ENCODE peak calls at places on chromosomes 5 and 9, in seven cellular contexts. One of them, this sample, is unnamed.

GRCh38 chr9:79196606-79197005 is 375.2 kb upstream of the TLE4 start:
- DNase-seq in NCI-H2081: no peak
- DNase-seq in activated CD8-positive, alpha-beta memory T cell treated with anti-CD3 and anti-CD28 coated beads for 1 hour: no peak
- DNase-seq in T-helper 2 cell: no peak
- DNase-seq in PC-9: no peak
- DNase-seq in astrocyte of the spinal cord: peak
- DNase-seq in stimulated activated CD8-positive, alpha-beta memory T cell treated with anti-CD3 and anti-CD28 coated beads, Interleukin-7, amount 100 ng/mL, for 1 hour: no peak
- DNase-seq in this sample: no peak

GRCh38 chr9:136291306-136292025 is 12.4 kb downstream of the CCDC187 start:
- DNase-seq in NCI-H2081: no peak
- DNase-seq in activated CD8-positive, alpha-beta memory T cell treated with anti-CD3 and anti-CD28 coated beads for 1 hour: no peak
- DNase-seq in T-helper 2 cell: no peak
- DNase-seq in PC-9: no peak
- DNase-seq in astrocyte of the spinal cord: no peak
- DNase-seq in stimulated activated CD8-positive, alpha-beta memory T cell treated with anti-CD3 and anti-CD28 coated beads, Interleukin-7, amount 100 ng/mL, for 1 hour: no peak
- DNase-seq in this sample: no peak

GRCh38 chr5:143129910-143130703 is 273.4 kb downstream of the NR3C1 start:
- DNase-seq in NCI-H2081: no peak
- DNase-seq in activated CD8-positive, alpha-beta memory T cell treated with anti-CD3 and anti-CD28 coated beads for 1 hour: no peak
- DNase-seq in T-helper 2 cell: no peak
- DNase-seq in PC-9: no peak
- DNase-seq in astrocyte of the spinal cord: no peak
- DNase-seq in stimulated activated CD8-positive, alpha-beta memory T cell treated with anti-CD3 and anti-CD28 coated beads, Interleukin-7, amount 100 ng/mL, for 1 hour: no peak
- DNase-seq in this sample: no peak

GRCh38 chr9:8394341-8394740 is 594.8 kb upstream of the DMAC1 start:
- DNase-seq in NCI-H2081: no peak
- DNase-seq in activated CD8-positive, alpha-beta memory T cell treated with anti-CD3 and anti-CD28 coated beads for 1 hour: no peak
- DNase-seq in T-helper 2 cell: no peak
- DNase-seq in PC-9: no peak
- DNase-seq in astrocyte of the spinal cord: no peak
- DNase-seq in stimulated activated CD8-positive, alpha-beta memory T cell treated with anti-CD3 and anti-CD28 coated beads, Interleukin-7, amount 100 ng/mL, for 1 hour: no peak
- DNase-seq in this sample: no peak

GRCh38 chr5:169788168-169788567 is 151.1 kb downstream of the DOCK2 start:
- DNase-seq in NCI-H2081: no peak
- DNase-seq in activated CD8-positive, alpha-beta memory T cell treated with anti-CD3 and anti-CD28 coated beads for 1 hour: no peak
- DNase-seq in T-helper 2 cell: no peak
- DNase-seq in PC-9: no peak
- DNase-seq in astrocyte of the spinal cord: peak
- DNase-seq in stimulated activated CD8-positive, alpha-beta memory T cell treated with anti-CD3 and anti-CD28 coated beads, Interleukin-7, amount 100 ng/mL, for 1 hour: no peak
- DNase-seq in this sample: no peak

GRCh38 chr5:172051643-172052362 is 45.4 kb upstream of the FBXW11 start:
- DNase-seq in NCI-H2081: no peak
- DNase-seq in activated CD8-positive, alpha-beta memory T cell treated with anti-CD3 and anti-CD28 coated beads for 1 hour: no peak
- DNase-seq in T-helper 2 cell: no peak
- DNase-seq in PC-9: no peak
- DNase-seq in astrocyte of the spinal cord: no peak
- DNase-seq in stimulated activated CD8-positive, alpha-beta memory T cell treated with anti-CD3 and anti-CD28 coated beads, Interleukin-7, amount 100 ng/mL, for 1 hour: no peak
- DNase-seq in this sample: no peak

GRCh38 chr5:33118761-33119415 is 321.9 kb upstream of the TARS1 start:
- DNase-seq in NCI-H2081: no peak
- DNase-seq in activated CD8-positive, alpha-beta memory T cell treated with anti-CD3 and anti-CD28 coated beads for 1 hour: no peak
- DNase-seq in T-helper 2 cell: no peak
- DNase-seq in PC-9: no peak
- DNase-seq in astrocyte of the spinal cord: no peak
- DNase-seq in stimulated activated CD8-positive, alpha-beta memory T cell treated with anti-CD3 and anti-CD28 coated beads, Interleukin-7, amount 100 ng/mL, for 1 hour: no peak
- DNase-seq in this sample: no peak

GRCh38 chr5:56328753-56329560 is 95.8 kb upstream of the ANKRD55 start:
- DNase-seq in NCI-H2081: no peak
- DNase-seq in activated CD8-positive, alpha-beta memory T cell treated with anti-CD3 and anti-CD28 coated beads for 1 hour: no peak
- DNase-seq in T-helper 2 cell: peak
- DNase-seq in PC-9: peak
- DNase-seq in astrocyte of the spinal cord: peak
- DNase-seq in stimulated activated CD8-positive, alpha-beta memory T cell treated with anti-CD3 and anti-CD28 coated beads, Interleukin-7, amount 100 ng/mL, for 1 hour: no peak
- DNase-seq in this sample: no peak

GRCh38 chr5:81971694-81972495 is at the start of gene ATG10:
- DNase-seq in NCI-H2081: peak
- DNase-seq in activated CD8-positive, alpha-beta memory T cell treated with anti-CD3 and anti-CD28 coated beads for 1 hour: peak
- DNase-seq in T-helper 2 cell: peak
- DNase-seq in PC-9: peak
- DNase-seq in astrocyte of the spinal cord: peak
- DNase-seq in stimulated activated CD8-positive, alpha-beta memory T cell treated with anti-CD3 and anti-CD28 coated beads, Interleukin-7, amount 100 ng/mL, for 1 hour: peak
- DNase-seq in this sample: peak

GRCh38 chr5:152464048-152464447 is 59.0 kb upstream of the NMUR2 start:
- DNase-seq in NCI-H2081: no peak
- DNase-seq in activated CD8-positive, alpha-beta memory T cell treated with anti-CD3 and anti-CD28 coated beads for 1 hour: no peak
- DNase-seq in T-helper 2 cell: no peak
- DNase-seq in PC-9: no peak
- DNase-seq in astrocyte of the spinal cord: no peak
- DNase-seq in stimulated activated CD8-positive, alpha-beta memory T cell treated with anti-CD3 and anti-CD28 coated beads, Interleukin-7, amount 100 ng/mL, for 1 hour: no peak
- DNase-seq in this sample: no peak

GRCh38 chr5:177553671-177554429 is 513 bp downstream of the FAM193B start:
- DNase-seq in NCI-H2081: no peak
- DNase-seq in activated CD8-positive, alpha-beta memory T cell treated with anti-CD3 and anti-CD28 coated beads for 1 hour: peak
- DNase-seq in T-helper 2 cell: peak
- DNase-seq in PC-9: no peak
- DNase-seq in astrocyte of the spinal cord: no peak
- DNase-seq in stimulated activated CD8-positive, alpha-beta memory T cell treated with anti-CD3 and anti-CD28 coated beads, Interleukin-7, amount 100 ng/mL, for 1 hour: no peak
- DNase-seq in this sample: no peak

GRCh38 chr5:156147948-156148285 is 179.0 kb upstream of the SGCD start:
- DNase-seq in NCI-H2081: no peak
- DNase-seq in activated CD8-positive, alpha-beta memory T cell treated with anti-CD3 and anti-CD28 coated beads for 1 hour: no peak
- DNase-seq in T-helper 2 cell: no peak
- DNase-seq in PC-9: no peak
- DNase-seq in astrocyte of the spinal cord: no peak
- DNase-seq in stimulated activated CD8-positive, alpha-beta memory T cell treated with anti-CD3 and anti-CD28 coated beads, Interleukin-7, amount 100 ng/mL, for 1 hour: no peak
- DNase-seq in this sample: no peak

GRCh38 chr9:129276486-129277260 is 98.6 kb upstream of the IER5L start:
- DNase-seq in NCI-H2081: no peak
- DNase-seq in activated CD8-positive, alpha-beta memory T cell treated with anti-CD3 and anti-CD28 coated beads for 1 hour: no peak
- DNase-seq in T-helper 2 cell: no peak
- DNase-seq in PC-9: no peak
- DNase-seq in astrocyte of the spinal cord: no peak
- DNase-seq in stimulated activated CD8-positive, alpha-beta memory T cell treated with anti-CD3 and anti-CD28 coated beads, Interleukin-7, amount 100 ng/mL, for 1 hour: no peak
- DNase-seq in this sample: no peak

GRCh38 chr5:113112435-113112834 is 135.8 kb downstream of the DCP2 start:
- DNase-seq in NCI-H2081: no peak
- DNase-seq in activated CD8-positive, alpha-beta memory T cell treated with anti-CD3 and anti-CD28 coated beads for 1 hour: no peak
- DNase-seq in T-helper 2 cell: no peak
- DNase-seq in PC-9: no peak
- DNase-seq in astrocyte of the spinal cord: peak
- DNase-seq in stimulated activated CD8-positive, alpha-beta memory T cell treated with anti-CD3 and anti-CD28 coated beads, Interleukin-7, amount 100 ng/mL, for 1 hour: no peak
- DNase-seq in this sample: no peak

GRCh38 chr9:130111805-130112204 is 58.1 kb downstream of the GPR107 start:
- DNase-seq in NCI-H2081: no peak
- DNase-seq in activated CD8-positive, alpha-beta memory T cell treated with anti-CD3 and anti-CD28 coated beads for 1 hour: no peak
- DNase-seq in T-helper 2 cell: no peak
- DNase-seq in PC-9: no peak
- DNase-seq in astrocyte of the spinal cord: no peak
- DNase-seq in stimulated activated CD8-positive, alpha-beta memory T cell treated with anti-CD3 and anti-CD28 coated beads, Interleukin-7, amount 100 ng/mL, for 1 hour: no peak
- DNase-seq in this sample: no peak

GRCh38 chr5:57447656-57448055 is 35.0 kb downstream of the ACTBL2 start:
- DNase-seq in NCI-H2081: no peak
- DNase-seq in activated CD8-positive, alpha-beta memory T cell treated with anti-CD3 and anti-CD28 coated beads for 1 hour: no peak
- DNase-seq in T-helper 2 cell: no peak
- DNase-seq in PC-9: no peak
- DNase-seq in astrocyte of the spinal cord: peak
- DNase-seq in stimulated activated CD8-positive, alpha-beta memory T cell treated with anti-CD3 and anti-CD28 coated beads, Interleukin-7, amount 100 ng/mL, for 1 hour: no peak
- DNase-seq in this sample: no peak

GRCh38 chr9:27129221-27129620 is 20.2 kb downstream of the TEK start:
- DNase-seq in NCI-H2081: no peak
- DNase-seq in activated CD8-positive, alpha-beta memory T cell treated with anti-CD3 and anti-CD28 coated beads for 1 hour: no peak
- DNase-seq in T-helper 2 cell: no peak
- DNase-seq in PC-9: no peak
- DNase-seq in astrocyte of the spinal cord: no peak
- DNase-seq in stimulated activated CD8-positive, alpha-beta memory T cell treated with anti-CD3 and anti-CD28 coated beads, Interleukin-7, amount 100 ng/mL, for 1 hour: no peak
- DNase-seq in this sample: no peak

GRCh38 chr9:93642961-93643360 is 66.6 kb downstream of the PHF2 start:
- DNase-seq in NCI-H2081: no peak
- DNase-seq in activated CD8-positive, alpha-beta memory T cell treated with anti-CD3 and anti-CD28 coated beads for 1 hour: no peak
- DNase-seq in T-helper 2 cell: no peak
- DNase-seq in PC-9: no peak
- DNase-seq in astrocyte of the spinal cord: peak
- DNase-seq in stimulated activated CD8-positive, alpha-beta memory T cell treated with anti-CD3 and anti-CD28 coated beads, Interleukin-7, amount 100 ng/mL, for 1 hour: no peak
- DNase-seq in this sample: no peak

GRCh38 chr9:126036881-126037291 is 289.7 kb downstream of the PBX3 start:
- DNase-seq in NCI-H2081: no peak
- DNase-seq in activated CD8-positive, alpha-beta memory T cell treated with anti-CD3 and anti-CD28 coated beads for 1 hour: no peak
- DNase-seq in T-helper 2 cell: no peak
- DNase-seq in PC-9: no peak
- DNase-seq in astrocyte of the spinal cord: no peak
- DNase-seq in stimulated activated CD8-positive, alpha-beta memory T cell treated with anti-CD3 and anti-CD28 coated beads, Interleukin-7, amount 100 ng/mL, for 1 hour: no peak
- DNase-seq in this sample: no peak

GRCh38 chr9:121671612-121672155 is 20.2 kb downstream of the DAB2IP start:
- DNase-seq in NCI-H2081: no peak
- DNase-seq in activated CD8-positive, alpha-beta memory T cell treated with anti-CD3 and anti-CD28 coated beads for 1 hour: no peak
- DNase-seq in T-helper 2 cell: no peak
- DNase-seq in PC-9: no peak
- DNase-seq in astrocyte of the spinal cord: no peak
- DNase-seq in stimulated activated CD8-positive, alpha-beta memory T cell treated with anti-CD3 and anti-CD28 coated beads, Interleukin-7, amount 100 ng/mL, for 1 hour: no peak
- DNase-seq in this sample: no peak

GRCh38 chr9:125529589-125530515 is 177.2 kb downstream of the MAPKAP1 start:
- DNase-seq in NCI-H2081: no peak
- DNase-seq in activated CD8-positive, alpha-beta memory T cell treated with anti-CD3 and anti-CD28 coated beads for 1 hour: no peak
- DNase-seq in T-helper 2 cell: no peak
- DNase-seq in PC-9: no peak
- DNase-seq in astrocyte of the spinal cord: no peak
- DNase-seq in stimulated activated CD8-positive, alpha-beta memory T cell treated with anti-CD3 and anti-CD28 coated beads, Interleukin-7, amount 100 ng/mL, for 1 hour: no peak
- DNase-seq in this sample: no peak

GRCh38 chr5:85663708-85664031 is 954.1 kb upstream of the COX7C start:
- DNase-seq in NCI-H2081: no peak
- DNase-seq in activated CD8-positive, alpha-beta memory T cell treated with anti-CD3 and anti-CD28 coated beads for 1 hour: no peak
- DNase-seq in T-helper 2 cell: no peak
- DNase-seq in PC-9: no peak
- DNase-seq in astrocyte of the spinal cord: no peak
- DNase-seq in stimulated activated CD8-positive, alpha-beta memory T cell treated with anti-CD3 and anti-CD28 coated beads, Interleukin-7, amount 100 ng/mL, for 1 hour: no peak
- DNase-seq in this sample: no peak

GRCh38 chr9:126916909-126917308 is 2.3 kb downstream of the RALGPS1 start:
- DNase-seq in NCI-H2081: no peak
- DNase-seq in activated CD8-positive, alpha-beta memory T cell treated with anti-CD3 and anti-CD28 coated beads for 1 hour: no peak
- DNase-seq in T-helper 2 cell: no peak
- DNase-seq in PC-9: no peak
- DNase-seq in astrocyte of the spinal cord: no peak
- DNase-seq in stimulated activated CD8-positive, alpha-beta memory T cell treated with anti-CD3 and anti-CD28 coated beads, Interleukin-7, amount 100 ng/mL, for 1 hour: no peak
- DNase-seq in this sample: no peak

GRCh38 chr9:13719410-13719809 is 439.9 kb upstream of the MPDZ start:
- DNase-seq in NCI-H2081: no peak
- DNase-seq in activated CD8-positive, alpha-beta memory T cell treated with anti-CD3 and anti-CD28 coated beads for 1 hour: no peak
- DNase-seq in T-helper 2 cell: no peak
- DNase-seq in PC-9: no peak
- DNase-seq in astrocyte of the spinal cord: peak
- DNase-seq in stimulated activated CD8-positive, alpha-beta memory T cell treated with anti-CD3 and anti-CD28 coated beads, Interleukin-7, amount 100 ng/mL, for 1 hour: no peak
- DNase-seq in this sample: no peak

GRCh38 chr9:38334234-38334633 is 58.3 kb upstream of the ALDH1B1 start:
- DNase-seq in NCI-H2081: no peak
- DNase-seq in activated CD8-positive, alpha-beta memory T cell treated with anti-CD3 and anti-CD28 coated beads for 1 hour: no peak
- DNase-seq in T-helper 2 cell: no peak
- DNase-seq in PC-9: no peak
- DNase-seq in astrocyte of the spinal cord: no peak
- DNase-seq in stimulated activated CD8-positive, alpha-beta memory T cell treated with anti-CD3 and anti-CD28 coated beads, Interleukin-7, amount 100 ng/mL, for 1 hour: no peak
- DNase-seq in this sample: no peak

GRCh38 chr9:99690573-99690972 is 131.1 kb upstream of the NR4A3 start:
- DNase-seq in NCI-H2081: peak
- DNase-seq in activated CD8-positive, alpha-beta memory T cell treated with anti-CD3 and anti-CD28 coated beads for 1 hour: no peak
- DNase-seq in T-helper 2 cell: no peak
- DNase-seq in PC-9: no peak
- DNase-seq in astrocyte of the spinal cord: no peak
- DNase-seq in stimulated activated CD8-positive, alpha-beta memory T cell treated with anti-CD3 and anti-CD28 coated beads, Interleukin-7, amount 100 ng/mL, for 1 hour: no peak
- DNase-seq in this sample: no peak

GRCh38 chr5:40446910-40447309 is 232.8 kb upstream of the PTGER4 start:
- DNase-seq in NCI-H2081: no peak
- DNase-seq in activated CD8-positive, alpha-beta memory T cell treated with anti-CD3 and anti-CD28 coated beads for 1 hour: no peak
- DNase-seq in T-helper 2 cell: no peak
- DNase-seq in PC-9: peak
- DNase-seq in astrocyte of the spinal cord: peak
- DNase-seq in stimulated activated CD8-positive, alpha-beta memory T cell treated with anti-CD3 and anti-CD28 coated beads, Interleukin-7, amount 100 ng/mL, for 1 hour: no peak
- DNase-seq in this sample: no peak